ENCODE peak calls at places on chromosome 6, in eight cellular contexts. G is endodermal cell, F is heart right ventricle, H is pancreas, Z is aorta, X is right lobe of liver, U is adrenal gland, W is K562. L is an unnamed sample.
A peak's percentile ranks its signal among the peaks of the same experiment; 100 is the strongest.

GRCh38 chr6:88870728-88871330 is 92.6 kb downstream of the RNGTT start:
- DNase-seq in G (no peak), F (no peak), H (no peak), Z (no peak), X (no peak), U (peak; percentile 26), W (peak; percentile 29), L (no peak)

GRCh38 chr6:12132351-12133222 is 120.5 kb downstream of the HIVEP1 start:
- DNase-seq in G (no peak), F (no peak), H (no peak), Z (no peak), X (no peak), U (no peak), W (no peak), L (no peak)

GRCh38 chr6:91298543-91299145 is 711.8 kb upstream of the MAP3K7 start:
- DNase-seq in G (no peak), F (no peak), H (no peak), Z (no peak), X (no peak), U (no peak), W (no peak), L (no peak)

GRCh38 chr6:73451166-73452106 is 661 bp downstream of the CGAS start:
- DNase-seq in G (peak; percentile 63), F (peak; percentile 46), H (peak; percentile 32), Z (peak; percentile 84), X (peak; percentile 64), U (no peak), W (no peak), L (peak; percentile 66)

GRCh38 chr6:63927538-63927937 is 291.9 kb downstream of the PHF3 start:
- DNase-seq in G (no peak), F (no peak), H (no peak), Z (no peak), X (no peak), U (no peak), W (no peak), L (no peak)

GRCh38 chr6:167721291-167721690 is 105.4 kb upstream of the AFDN start:
- DNase-seq in G (peak; percentile 40), F (no peak), H (no peak), Z (no peak), X (no peak), U (no peak), W (no peak), L (no peak)

GRCh38 chr6:129124334-129124733 is 241.4 kb downstream of the LAMA2 start:
- DNase-seq in G (no peak), F (no peak), H (no peak), Z (no peak), X (no peak), U (no peak), W (no peak), L (no peak)

GRCh38 chr6:113776998-113777397 is 80.1 kb upstream of the MARCKS start:
- DNase-seq in G (peak; percentile 64), F (no peak), H (no peak), Z (no peak), X (no peak), U (no peak), W (no peak), L (no peak)

DNA sequence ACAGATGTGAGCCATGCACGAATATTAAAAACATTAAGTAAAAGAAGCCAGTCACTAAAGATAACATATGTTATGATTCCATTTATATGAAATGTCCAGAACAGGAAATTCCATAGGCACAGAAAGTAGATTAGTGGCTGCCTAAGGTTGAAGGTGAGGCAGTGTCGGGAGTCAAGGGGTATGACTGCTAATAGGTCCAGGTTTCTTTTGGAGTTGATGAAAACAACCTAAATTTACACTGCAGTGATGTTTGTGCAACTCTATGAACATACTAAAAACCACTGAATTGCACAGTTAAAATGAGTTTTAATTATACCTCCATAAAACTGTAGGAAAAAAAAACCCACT is 14.4 kb downstream of the SRPK1 start:
- DNase-seq in G (no peak), F (no peak), H (no peak), Z (no peak), X (no peak), U (no peak), W (no peak), L (no peak)
- H3K27ac ChIP-seq in G (no peak overlapping the region), F (no peak overlapping the region), H (no peak overlapping the region), Z (no peak overlapping the region), X (no peak overlapping the region), U (no peak overlapping the region), W (no peak overlapping the region), L (no peak overlapping the region)

GRCh38 chr6:4813055-4813454 is 36.9 kb downstream of the CDYL start:
- DNase-seq in G (no peak), F (no peak), H (no peak), Z (no peak), X (no peak), U (no peak), W (no peak), L (no peak)

GRCh38 chr6:4817551-4817950 is 41.3 kb downstream of the CDYL start:
- DNase-seq in G (no peak), F (no peak), H (no peak), Z (no peak), X (no peak), U (no peak), W (no peak), L (no peak)

GRCh38 chr6:4814212-4814611 is 38.0 kb downstream of the CDYL start:
- DNase-seq in G (no peak), F (no peak), H (no peak), Z (no peak), X (no peak), U (no peak), W (no peak), L (no peak)

GRCh38 chr6:4816904-4817303 is 40.7 kb downstream of the CDYL start:
- DNase-seq in G (no peak), F (no peak), H (no peak), Z (no peak), X (no peak), U (no peak), W (no peak), L (no peak)

DNA sequence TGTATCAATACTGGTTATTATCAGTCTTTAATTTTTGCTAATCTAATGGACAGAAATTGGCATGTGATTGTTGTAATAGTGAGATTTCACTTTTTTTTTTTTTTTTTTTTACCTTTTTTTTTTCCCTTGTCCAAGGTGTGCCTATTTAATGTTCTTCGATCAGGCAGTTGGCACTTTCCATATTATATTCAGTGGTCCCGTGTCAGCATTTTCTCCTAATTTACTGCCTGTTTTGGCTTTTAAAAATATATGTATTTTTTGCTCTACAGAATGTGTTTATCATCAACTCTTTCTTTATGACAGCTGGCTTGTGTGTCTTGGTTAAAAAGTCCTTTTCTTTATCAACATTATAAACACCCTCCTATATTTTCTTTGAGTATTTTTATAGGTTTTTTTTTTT is 39.4 kb downstream of the CDYL start:
- DNase-seq in G (no peak), F (no peak), H (no peak), Z (no peak), X (no peak), U (no peak), W (no peak), L (no peak)
- H3K4me1 ChIP-seq in G (no peaks in the 10 kb centered on the region), F (peaks cover 25% of the 10 kb centered on the region), H (no peaks in the 10 kb centered on the region), Z (peaks cover 3% of the 10 kb centered on the region), X (no peaks in the 10 kb centered on the region), U (peaks cover 6% of the 10 kb centered on the region), W (no peaks in the 10 kb centered on the region), L (peaks cover 5% of the 10 kb centered on the region)

DNA sequence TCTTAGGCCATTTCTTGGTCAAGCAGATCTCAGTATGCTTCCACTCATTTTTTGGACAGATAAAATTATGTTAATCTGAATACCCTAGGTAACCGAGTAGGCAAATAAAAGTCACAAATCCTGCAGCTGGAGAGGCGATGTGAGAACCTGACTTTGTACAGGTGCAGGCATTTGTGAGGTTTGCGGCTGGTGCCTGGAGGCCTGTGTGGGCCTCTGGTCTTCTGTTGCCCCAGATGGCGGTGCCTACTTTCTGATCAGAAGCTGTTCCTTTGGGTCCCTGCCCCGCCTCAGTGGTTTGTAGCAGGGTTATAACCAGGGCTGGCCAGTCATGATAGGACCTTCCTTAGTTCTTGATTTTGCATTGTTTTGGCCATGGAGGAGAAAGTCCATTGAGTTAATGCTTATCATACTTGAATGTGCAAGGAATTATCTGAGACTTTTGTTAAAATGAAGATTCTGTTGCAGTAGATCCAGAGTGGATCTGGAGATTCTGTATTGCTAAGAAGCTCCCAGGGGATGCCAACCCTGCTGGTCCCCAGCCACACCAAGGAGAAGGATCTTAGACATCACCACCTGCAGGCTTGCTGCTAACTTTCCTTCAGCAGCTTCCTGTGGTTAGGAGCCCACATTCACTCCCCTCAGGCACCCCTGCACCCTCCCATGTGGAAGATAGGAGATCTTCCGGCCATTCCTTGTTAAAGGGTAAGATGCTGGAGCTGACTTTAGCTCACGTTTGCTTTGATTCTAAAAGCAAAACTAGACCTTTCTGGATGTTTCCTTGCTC is 50.7 kb downstream of the LRRC1 start:
- DNase-seq in G (no peak), F (no peak), H (no peak), Z (no peak), X (no peak), U (no peak), W (no peak), L (no peak)
- H3K9me3 ChIP-seq in G (no peaks in the 10 kb centered on the region), F (peaks cover 2% of the 10 kb centered on the region), H (no peaks in the 10 kb centered on the region), Z (no peaks in the 10 kb centered on the region), X (no peaks in the 10 kb centered on the region), U (no peaks in the 10 kb centered on the region), W (no peaks in the 10 kb centered on the region), L (no peaks in the 10 kb centered on the region)

GRCh38 chr6:43911354-43911624 is 141.3 kb downstream of the VEGFA start:
- DNase-seq in G (no peak), F (no peak), H (no peak), Z (no peak), X (no peak), U (no peak), W (no peak), L (no peak)

GRCh38 chr6:43911625-43912577 is 141.9 kb downstream of the VEGFA start:
- DNase-seq in G (peak; percentile 73), F (no peak), H (no peak), Z (no peak), X (peak; percentile 59), U (no peak), W (no peak), L (no peak)

GRCh38 chr6:43913388-43914271 is 143.6 kb downstream of the VEGFA start:
- DNase-seq in G (no peak), F (no peak), H (peak; percentile 77), Z (no peak), X (peak; percentile 89), U (no peak), W (no peak), L (no peak)

GRCh38 chr6:43914272-43915147 is 144.5 kb downstream of the VEGFA start:
- DNase-seq in G (no peak), F (no peak), H (no peak), Z (no peak), X (peak; percentile 46), U (no peak), W (no peak), L (no peak)

DNA sequence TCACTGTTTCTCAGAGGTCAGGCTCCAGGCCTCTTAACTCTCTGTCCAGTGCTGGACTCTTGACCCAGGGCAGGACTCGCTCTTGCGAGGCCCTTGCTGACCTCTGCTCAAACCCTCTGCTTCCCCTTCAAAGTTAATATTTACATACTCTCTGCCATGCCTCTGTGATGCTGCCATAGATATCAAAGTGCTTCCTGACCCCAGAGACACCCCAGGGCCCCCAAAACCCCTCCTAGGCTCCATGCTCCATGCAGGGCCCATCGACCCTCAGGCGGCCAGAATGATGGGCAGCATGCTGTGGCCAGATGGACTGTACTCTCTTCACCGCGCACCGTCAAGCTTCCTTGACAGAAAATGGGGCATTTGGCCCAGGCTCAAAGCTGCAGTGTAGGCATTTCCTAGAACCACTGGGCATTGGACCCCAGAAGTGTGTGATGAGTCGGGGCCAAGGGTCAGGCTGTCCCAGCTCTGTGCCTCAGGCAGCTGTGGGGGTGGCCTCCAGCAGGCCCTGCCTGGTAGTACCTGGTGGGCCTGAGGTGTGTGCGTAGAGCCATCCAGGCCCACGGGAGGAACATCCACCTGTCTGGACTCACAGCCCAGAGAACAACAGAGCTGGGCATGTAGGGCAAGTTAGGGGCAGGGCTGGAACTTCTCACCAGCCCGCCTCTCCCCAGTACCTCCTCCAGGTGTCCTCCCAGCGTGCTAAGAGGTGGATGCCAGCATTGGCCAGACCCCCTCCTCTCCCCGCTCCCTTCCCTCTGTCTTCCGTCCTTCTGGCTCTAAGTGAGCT is 142.8 kb downstream of the VEGFA start:
- DNase-seq in G (peak; percentile 74), F (no peak), H (no peak), Z (no peak), X (peak; percentile 89), U (no peak), W (no peak), L (peak; percentile 21)
- H3K27ac ChIP-seq in G (no peak overlapping the region), F (no peak overlapping the region), H (peak overlapping the region; percentile 57), Z (no peak overlapping the region), X (peak overlapping the region; percentile 76), U (no peak overlapping the region), W (no peak overlapping the region), L (no peak overlapping the region)

L was measured in right cardiac atrium.